ENCODE peak calls at places on chromosomes 12 and 14, in nine cellular contexts. One of them, this sample, is unnamed.

GRCh38 chr12:42129595-42130204 is 15.0 kb downstream of the GXYLT1 start:
- DNase-seq in HCT116: peak; percentile 61
- DNase-seq in Karpas-422: peak; percentile 70
- DNase-seq in right cardiac atrium: no peak
- DNase-seq in Caco-2: peak; percentile 63
- DNase-seq in BE2C: peak; percentile 40
- DNase-seq in mesendoderm: peak; percentile 81
- DNase-seq in heart right ventricle: no peak
- DNase-seq in heart left ventricle: no peak
- DNase-seq in this sample: no peak

GRCh38 chr12:54762390-54762789 is 91.9 kb upstream of the MUCL1 start:
- DNase-seq in HCT116: no peak
- DNase-seq in Karpas-422: no peak
- DNase-seq in right cardiac atrium: no peak
- DNase-seq in Caco-2: no peak
- DNase-seq in BE2C: no peak
- DNase-seq in mesendoderm: no peak
- DNase-seq in heart right ventricle: no peak
- DNase-seq in heart left ventricle: no peak
- DNase-seq in this sample: no peak

GRCh38 chr12:193282-193681 is 20.7 kb downstream of the SLC6A12 start:
- DNase-seq in HCT116: no peak
- DNase-seq in Karpas-422: no peak
- DNase-seq in right cardiac atrium: no peak
- DNase-seq in Caco-2: no peak
- DNase-seq in BE2C: no peak
- DNase-seq in mesendoderm: no peak
- DNase-seq in heart right ventricle: no peak
- DNase-seq in heart left ventricle: no peak
- DNase-seq in this sample: no peak

GRCh38 chr14:23640524-23641141 is 4.5 kb downstream of the DHRS2 start:
- DNase-seq in HCT116: no peak
- DNase-seq in Karpas-422: peak; percentile 56
- DNase-seq in right cardiac atrium: peak; percentile 77
- DNase-seq in Caco-2: no peak
- DNase-seq in BE2C: no peak
- DNase-seq in mesendoderm: peak; percentile 43
- DNase-seq in heart right ventricle: peak; percentile 52
- DNase-seq in heart left ventricle: peak; percentile 41
- DNase-seq in this sample: no peak

GRCh38 chr12:31853520-31853919 is 105.7 kb upstream of the RESF1 start:
- DNase-seq in HCT116: no peak
- DNase-seq in Karpas-422: no peak
- DNase-seq in right cardiac atrium: no peak
- DNase-seq in Caco-2: no peak
- DNase-seq in BE2C: no peak
- DNase-seq in mesendoderm: no peak
- DNase-seq in heart right ventricle: no peak
- DNase-seq in heart left ventricle: no peak
- DNase-seq in this sample: no peak

GRCh38 chr14:97976861-97977260 is 1179.7 kb downstream of the VRK1 start:
- DNase-seq in HCT116: no peak
- DNase-seq in Karpas-422: no peak
- DNase-seq in right cardiac atrium: peak; percentile 67
- DNase-seq in Caco-2: no peak
- DNase-seq in BE2C: no peak
- DNase-seq in mesendoderm: no peak
- DNase-seq in heart right ventricle: peak; percentile 38
- DNase-seq in heart left ventricle: peak; percentile 36
- DNase-seq in this sample: no peak

GRCh38 chr14:98847520-98848468 is 424.2 kb downstream of the BCL11B start:
- DNase-seq in HCT116: no peak
- DNase-seq in Karpas-422: no peak
- DNase-seq in right cardiac atrium: no peak
- DNase-seq in Caco-2: no peak
- DNase-seq in BE2C: no peak
- DNase-seq in mesendoderm: peak; percentile 18
- DNase-seq in heart right ventricle: no peak
- DNase-seq in heart left ventricle: no peak
- DNase-seq in this sample: no peak

GRCh38 chr14:61934385-61934784 is 172.2 kb downstream of the SNAPC1 start:
- DNase-seq in HCT116: no peak
- DNase-seq in Karpas-422: no peak
- DNase-seq in right cardiac atrium: no peak
- DNase-seq in Caco-2: no peak
- DNase-seq in BE2C: no peak
- DNase-seq in mesendoderm: no peak
- DNase-seq in heart right ventricle: no peak
- DNase-seq in heart left ventricle: no peak
- DNase-seq in this sample: no peak

GRCh38 chr14:57512221-57512620 is 18.6 kb upstream of the CCDC198 start:
- DNase-seq in HCT116: no peak
- DNase-seq in Karpas-422: no peak
- DNase-seq in right cardiac atrium: no peak
- DNase-seq in Caco-2: no peak
- DNase-seq in BE2C: no peak
- DNase-seq in mesendoderm: no peak
- DNase-seq in heart right ventricle: no peak
- DNase-seq in heart left ventricle: no peak
- DNase-seq in this sample: no peak

GRCh38 chr14:21978184-21978998 is 304.8 kb upstream of the OR4E1 start:
- DNase-seq in HCT116: peak; percentile 16
- DNase-seq in Karpas-422: peak; percentile 86
- DNase-seq in right cardiac atrium: peak; percentile 60
- DNase-seq in Caco-2: peak; percentile 45
- DNase-seq in BE2C: peak; percentile 53
- DNase-seq in mesendoderm: peak; percentile 77
- DNase-seq in heart right ventricle: no peak
- DNase-seq in heart left ventricle: no peak
- DNase-seq in this sample: no peak

GRCh38 chr12:26668847-26669246 is 164.1 kb downstream of the ITPR2 start:
- DNase-seq in HCT116: no peak
- DNase-seq in Karpas-422: no peak
- DNase-seq in right cardiac atrium: no peak
- DNase-seq in Caco-2: no peak
- DNase-seq in BE2C: no peak
- DNase-seq in mesendoderm: no peak
- DNase-seq in heart right ventricle: no peak
- DNase-seq in heart left ventricle: no peak
- DNase-seq in this sample: no peak

GRCh38 chr14:103121161-103121845 is 2.0 kb upstream of the TNFAIP2 start:
- DNase-seq in HCT116: no peak
- DNase-seq in Karpas-422: no peak
- DNase-seq in right cardiac atrium: peak; percentile 92
- DNase-seq in Caco-2: no peak
- DNase-seq in BE2C: peak; percentile 58
- DNase-seq in mesendoderm: no peak
- DNase-seq in heart right ventricle: peak; percentile 76
- DNase-seq in heart left ventricle: peak; percentile 86
- DNase-seq in this sample: no peak

DNA sequence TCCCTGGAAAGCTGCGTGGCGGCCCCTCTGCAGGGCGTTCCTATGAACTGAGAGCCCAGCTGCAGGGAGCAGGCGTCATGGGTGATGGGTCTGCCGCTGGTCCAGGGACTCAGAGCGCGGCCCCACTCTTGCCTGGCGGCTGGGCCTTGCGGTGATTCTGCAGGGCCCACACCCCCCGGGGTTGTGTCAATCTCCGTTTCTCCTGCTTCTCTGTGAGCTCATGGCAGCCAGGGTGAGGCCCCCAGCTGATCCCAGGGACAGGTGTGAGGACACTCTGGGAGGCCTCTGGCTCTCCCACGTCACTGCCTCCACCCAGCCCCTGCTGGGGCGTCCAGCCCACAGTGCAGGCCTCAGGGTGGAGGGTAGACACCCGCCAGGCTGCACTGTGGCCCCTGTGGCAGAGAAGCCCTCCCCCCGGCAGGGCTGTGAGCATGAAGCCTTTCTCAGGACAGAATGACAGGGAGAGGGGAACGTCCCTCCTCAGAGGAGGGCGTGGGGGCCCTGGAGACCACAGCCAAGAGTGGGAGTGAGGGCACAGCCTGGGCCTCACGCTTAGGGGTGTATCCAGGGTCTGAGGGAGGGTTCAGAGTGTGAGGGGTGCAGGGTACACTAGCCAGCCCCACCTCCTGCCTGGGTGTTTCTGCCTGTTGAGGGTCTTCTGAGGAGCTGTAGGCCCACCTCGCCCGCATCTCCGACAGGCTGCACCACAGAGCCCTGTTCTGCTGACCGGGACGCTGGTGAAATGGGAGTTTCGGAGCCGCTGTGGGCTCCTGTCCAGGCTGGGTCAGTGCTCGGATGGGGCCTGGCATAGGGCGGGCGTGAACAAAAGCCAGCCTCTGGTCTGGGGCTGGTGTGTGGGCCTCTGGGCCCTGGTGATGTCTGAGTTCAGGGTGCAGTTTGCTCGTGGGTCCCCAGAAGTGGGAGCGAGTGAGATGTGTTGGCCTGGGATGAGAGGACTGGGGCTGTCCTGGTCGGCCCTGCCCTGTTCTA is 26.7 kb upstream of the CRIP2 start:
- DNase-seq in HCT116: no peak
- DNase-seq in Karpas-422: no peak
- DNase-seq in right cardiac atrium: peak; percentile 61
- DNase-seq in Caco-2: no peak
- DNase-seq in BE2C: peak; percentile 35
- DNase-seq in mesendoderm: no peak
- DNase-seq in heart right ventricle: peak; percentile 20
- DNase-seq in heart left ventricle: no peak
- DNase-seq in this sample: no peak
- H3K4me3 ChIP-seq in HCT116: no peak overlapping the region
- H3K4me3 ChIP-seq in Karpas-422: no peak overlapping the region
- H3K4me3 ChIP-seq in right cardiac atrium: no peak overlapping the region
- H3K4me3 ChIP-seq in Caco-2: no peak overlapping the region
- H3K4me3 ChIP-seq in BE2C: no peak overlapping the region
- H3K4me3 ChIP-seq in mesendoderm: no peak overlapping the region
- H3K4me3 ChIP-seq in heart right ventricle: no peak overlapping the region
- H3K4me3 ChIP-seq in heart left ventricle: no peak overlapping the region
- H3K4me3 ChIP-seq in this sample: no peak overlapping the region

GRCh38 chr12:104133861-104134260 is 4.1 kb downstream of the NFYB start:
- DNase-seq in HCT116: no peak
- DNase-seq in Karpas-422: no peak
- DNase-seq in right cardiac atrium: no peak
- DNase-seq in Caco-2: no peak
- DNase-seq in BE2C: no peak
- DNase-seq in mesendoderm: no peak
- DNase-seq in heart right ventricle: no peak
- DNase-seq in heart left ventricle: no peak
- DNase-seq in this sample: no peak
- H3K4me1 ChIP-seq in HCT116: peaks cover 20% of the 10 kb centered on the region
- H3K4me1 ChIP-seq in Karpas-422: peaks cover 40% of the 10 kb centered on the region
- H3K4me1 ChIP-seq in right cardiac atrium: peaks cover 15% of the 10 kb centered on the region
- H3K4me1 ChIP-seq in Caco-2: peaks cover 11% of the 10 kb centered on the region
- H3K4me1 ChIP-seq in BE2C: peaks cover 17% of the 10 kb centered on the region
- H3K4me1 ChIP-seq in mesendoderm: peaks cover 6% of the 10 kb centered on the region
- H3K4me1 ChIP-seq in heart right ventricle: peaks cover 48% of the 10 kb centered on the region
- H3K4me1 ChIP-seq in heart left ventricle: peaks cover 71% of the 10 kb centered on the region
- H3K4me1 ChIP-seq in this sample: peaks cover 3% of the 10 kb centered on the region

GRCh38 chr12:105331805-105332251 is 1.3 kb downstream of the C12orf75 start:
- DNase-seq in HCT116: no peak
- DNase-seq in Karpas-422: peak; percentile 70
- DNase-seq in right cardiac atrium: no peak
- DNase-seq in Caco-2: no peak
- DNase-seq in BE2C: no peak
- DNase-seq in mesendoderm: peak; percentile 54
- DNase-seq in heart right ventricle: no peak
- DNase-seq in heart left ventricle: no peak
- DNase-seq in this sample: no peak

GRCh38 chr12:105330938-105331804 is 680 bp downstream of the C12orf75 start:
- DNase-seq in HCT116: no peak
- DNase-seq in Karpas-422: peak; percentile 80
- DNase-seq in right cardiac atrium: peak; percentile 55
- DNase-seq in Caco-2: no peak
- DNase-seq in BE2C: peak; percentile 37
- DNase-seq in mesendoderm: peak; percentile 29
- DNase-seq in heart right ventricle: peak; percentile 17
- DNase-seq in heart left ventricle: peak; percentile 34
- DNase-seq in this sample: peak; percentile 65

GRCh38 chr12:105334001-105334400 is 3.5 kb downstream of the C12orf75 start:
- DNase-seq in HCT116: no peak
- DNase-seq in Karpas-422: no peak
- DNase-seq in right cardiac atrium: no peak
- DNase-seq in Caco-2: no peak
- DNase-seq in BE2C: no peak
- DNase-seq in mesendoderm: no peak
- DNase-seq in heart right ventricle: no peak
- DNase-seq in heart left ventricle: no peak
- DNase-seq in this sample: no peak

GRCh38 chr12:105334568-105334967 is 4.1 kb downstream of the C12orf75 start:
- DNase-seq in HCT116: no peak
- DNase-seq in Karpas-422: no peak
- DNase-seq in right cardiac atrium: no peak
- DNase-seq in Caco-2: no peak
- DNase-seq in BE2C: no peak
- DNase-seq in mesendoderm: peak; percentile 59
- DNase-seq in heart right ventricle: no peak
- DNase-seq in heart left ventricle: no peak
- DNase-seq in this sample: no peak

GRCh38 chr12:105332925-105333324 is 2.4 kb downstream of the C12orf75 start:
- DNase-seq in HCT116: no peak
- DNase-seq in Karpas-422: peak; percentile 54
- DNase-seq in right cardiac atrium: no peak
- DNase-seq in Caco-2: no peak
- DNase-seq in BE2C: no peak
- DNase-seq in mesendoderm: no peak
- DNase-seq in heart right ventricle: no peak
- DNase-seq in heart left ventricle: no peak
- DNase-seq in this sample: no peak
- H3K4me3 ChIP-seq in HCT116: no peak overlapping the region
- H3K4me3 ChIP-seq in Karpas-422: peak overlapping the region; percentile 87
- H3K4me3 ChIP-seq in right cardiac atrium: no peak overlapping the region
- H3K4me3 ChIP-seq in Caco-2: no peak overlapping the region
- H3K4me3 ChIP-seq in BE2C: no peak overlapping the region
- H3K4me3 ChIP-seq in mesendoderm: no peak overlapping the region
- H3K4me3 ChIP-seq in heart right ventricle: no peak overlapping the region
- H3K4me3 ChIP-seq in heart left ventricle: no peak overlapping the region
- H3K4me3 ChIP-seq in this sample: peak overlapping the region; percentile 14

DNA sequence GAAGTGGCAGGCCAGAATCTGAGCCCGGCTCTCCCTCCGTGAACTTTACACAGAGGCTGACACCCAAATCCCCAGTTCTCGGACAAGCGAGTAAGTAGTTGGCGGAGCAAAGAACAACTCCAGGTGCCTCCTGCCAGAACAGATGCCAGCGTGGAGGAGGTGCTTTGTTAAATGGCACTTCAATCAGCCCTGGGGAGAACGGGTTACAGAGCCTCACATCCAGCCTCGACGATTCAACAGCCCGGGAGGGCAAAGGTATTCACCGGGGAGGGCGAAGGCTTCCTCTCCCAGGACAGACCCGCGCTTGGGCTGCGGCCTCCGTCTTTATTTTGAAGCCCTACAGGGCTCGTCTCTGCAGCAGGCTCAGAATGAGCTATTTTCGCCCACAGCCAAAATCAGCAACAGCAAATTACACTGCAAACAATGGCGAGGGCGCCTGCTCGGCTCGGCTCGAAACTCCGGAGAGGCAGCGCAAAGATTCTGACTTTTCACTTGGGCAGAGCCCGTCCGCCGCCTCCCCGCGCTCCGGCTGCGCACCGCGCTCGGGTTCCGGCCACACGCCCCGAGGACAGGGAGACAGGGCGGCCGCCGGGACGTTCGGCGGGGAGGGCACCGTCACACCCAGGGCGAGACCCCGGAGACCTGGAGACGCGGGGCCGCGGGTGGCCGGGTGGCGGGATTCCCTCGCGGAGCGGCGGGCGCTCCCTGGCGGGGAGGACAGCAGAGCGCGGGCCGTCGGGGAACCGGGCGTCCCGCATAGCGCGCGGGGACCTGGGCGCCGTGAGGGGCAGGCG is 811 bp downstream of the TMCC3 start:
- DNase-seq in HCT116: no peak
- DNase-seq in Karpas-422: no peak
- DNase-seq in right cardiac atrium: peak; percentile 82
- DNase-seq in Caco-2: peak; percentile 36
- DNase-seq in BE2C: peak; percentile 31
- DNase-seq in mesendoderm: peak; percentile 60
- DNase-seq in heart right ventricle: peak; percentile 63
- DNase-seq in heart left ventricle: peak; percentile 50
- DNase-seq in this sample: peak; percentile 88
- H3K4me1 ChIP-seq in HCT116: peaks cover 13% of the 10 kb centered on the region
- H3K4me1 ChIP-seq in Karpas-422: no peaks in the 10 kb centered on the region
- H3K4me1 ChIP-seq in right cardiac atrium: no peaks in the 10 kb centered on the region
- H3K4me1 ChIP-seq in Caco-2: no peaks in the 10 kb centered on the region
- H3K4me1 ChIP-seq in BE2C: no peaks in the 10 kb centered on the region
- H3K4me1 ChIP-seq in mesendoderm: no peaks in the 10 kb centered on the region
- H3K4me1 ChIP-seq in heart right ventricle: peaks cover 8% of the 10 kb centered on the region
- H3K4me1 ChIP-seq in heart left ventricle: peaks cover 25% of the 10 kb centered on the region
- H3K4me1 ChIP-seq in this sample: no peaks in the 10 kb centered on the region